ENCODE peak calls at places on chromosomes 7 and 10, in nine cellular contexts. One of them, this sample, is unnamed.

GRCh38 chr7:68063171-68063570 is 1066.5 kb downstream of the TYW1 start:
- DNase-seq in GM06990: no peak
- DNase-seq in stimulated activated CD8-positive, alpha-beta memory T cell treated with anti-CD3 and anti-CD28 coated beads, Interleukin-15, amount 100 ng/mL, for 1 hour: no peak
- DNase-seq in brain microvascular endothelial cell: no peak
- DNase-seq in KBM-7: peak
- DNase-seq in T-cell: no peak
- DNase-seq in nephron progenitor cell: peak
- DNase-seq in stimulated activated CD4-positive, alpha-beta T cell treated with anti-CD3 and anti-CD28 coated beads, Interleukin-1b, Interleukin-23, amount 100 ng/mL, for 4 hours: no peak
- DNase-seq in cardiac muscle cell: peak
- DNase-seq in this sample: no peak

GRCh38 chr10:58758311-58758710 is 245.6 kb downstream of the BICC1 start:
- DNase-seq in stimulated activated CD4-positive, alpha-beta T cell treated with anti-CD3 and anti-CD28 coated beads, Interleukin-1b, Interleukin-23, amount 100 ng/mL, for 4 hours: no peak
- DNase-seq in stimulated activated CD8-positive, alpha-beta memory T cell treated with anti-CD3 and anti-CD28 coated beads, Interleukin-15, amount 100 ng/mL, for 1 hour: no peak
- DNase-seq in nephron progenitor cell: no peak
- DNase-seq in T-cell: no peak
- DNase-seq in cardiac muscle cell: no peak
- DNase-seq in KBM-7: no peak
- DNase-seq in GM06990: no peak
- DNase-seq in brain microvascular endothelial cell: no peak
- DNase-seq in this sample: no peak

GRCh38 chr10:131725736-131726459 is 174.9 kb upstream of the PPP2R2D start:
- DNase-seq in GM06990: no peak
- DNase-seq in nephron progenitor cell: no peak
- DNase-seq in stimulated activated CD4-positive, alpha-beta T cell treated with anti-CD3 and anti-CD28 coated beads, Interleukin-1b, Interleukin-23, amount 100 ng/mL, for 4 hours: no peak
- DNase-seq in brain microvascular endothelial cell: no peak
- DNase-seq in cardiac muscle cell: no peak
- DNase-seq in T-cell: no peak
- DNase-seq in stimulated activated CD8-positive, alpha-beta memory T cell treated with anti-CD3 and anti-CD28 coated beads, Interleukin-15, amount 100 ng/mL, for 1 hour: no peak
- DNase-seq in KBM-7: no peak
- DNase-seq in this sample: no peak

GRCh38 chr10:101075775-101076174 is 14.0 kb downstream of the KAZALD1 start:
- DNase-seq in cardiac muscle cell: no peak
- DNase-seq in GM06990: no peak
- DNase-seq in KBM-7: no peak
- DNase-seq in nephron progenitor cell: no peak
- DNase-seq in stimulated activated CD8-positive, alpha-beta memory T cell treated with anti-CD3 and anti-CD28 coated beads, Interleukin-15, amount 100 ng/mL, for 1 hour: no peak
- DNase-seq in brain microvascular endothelial cell: no peak
- DNase-seq in T-cell: no peak
- DNase-seq in stimulated activated CD4-positive, alpha-beta T cell treated with anti-CD3 and anti-CD28 coated beads, Interleukin-1b, Interleukin-23, amount 100 ng/mL, for 4 hours: no peak
- DNase-seq in this sample: no peak

GRCh38 chr7:151429555-151430331 is 10.2 kb downstream of the CRYGN start:
- DNase-seq in stimulated activated CD4-positive, alpha-beta T cell treated with anti-CD3 and anti-CD28 coated beads, Interleukin-1b, Interleukin-23, amount 100 ng/mL, for 4 hours: no peak
- DNase-seq in stimulated activated CD8-positive, alpha-beta memory T cell treated with anti-CD3 and anti-CD28 coated beads, Interleukin-15, amount 100 ng/mL, for 1 hour: peak
- DNase-seq in brain microvascular endothelial cell: no peak
- DNase-seq in GM06990: no peak
- DNase-seq in nephron progenitor cell: no peak
- DNase-seq in cardiac muscle cell: no peak
- DNase-seq in KBM-7: peak
- DNase-seq in T-cell: peak
- DNase-seq in this sample: peak

GRCh38 chr7:78062214-78062613 is 263.6 kb downstream of the PHTF2 start:
- DNase-seq in cardiac muscle cell: no peak
- DNase-seq in brain microvascular endothelial cell: no peak
- DNase-seq in stimulated activated CD8-positive, alpha-beta memory T cell treated with anti-CD3 and anti-CD28 coated beads, Interleukin-15, amount 100 ng/mL, for 1 hour: no peak
- DNase-seq in stimulated activated CD4-positive, alpha-beta T cell treated with anti-CD3 and anti-CD28 coated beads, Interleukin-1b, Interleukin-23, amount 100 ng/mL, for 4 hours: no peak
- DNase-seq in GM06990: no peak
- DNase-seq in T-cell: no peak
- DNase-seq in KBM-7: no peak
- DNase-seq in nephron progenitor cell: no peak
- DNase-seq in this sample: no peak

GRCh38 chr10:13100349-13101294 is 659 bp downstream of the OPTN start:
- DNase-seq in stimulated activated CD4-positive, alpha-beta T cell treated with anti-CD3 and anti-CD28 coated beads, Interleukin-1b, Interleukin-23, amount 100 ng/mL, for 4 hours: no peak
- DNase-seq in GM06990: peak
- DNase-seq in KBM-7: no peak
- DNase-seq in stimulated activated CD8-positive, alpha-beta memory T cell treated with anti-CD3 and anti-CD28 coated beads, Interleukin-15, amount 100 ng/mL, for 1 hour: no peak
- DNase-seq in brain microvascular endothelial cell: peak
- DNase-seq in nephron progenitor cell: no peak
- DNase-seq in T-cell: peak
- DNase-seq in cardiac muscle cell: no peak
- DNase-seq in this sample: peak

GRCh38 chr7:107152011-107152410 is 16.8 kb upstream of the HBP1 start:
- DNase-seq in KBM-7: no peak
- DNase-seq in cardiac muscle cell: no peak
- DNase-seq in stimulated activated CD4-positive, alpha-beta T cell treated with anti-CD3 and anti-CD28 coated beads, Interleukin-1b, Interleukin-23, amount 100 ng/mL, for 4 hours: no peak
- DNase-seq in GM06990: no peak
- DNase-seq in brain microvascular endothelial cell: peak
- DNase-seq in stimulated activated CD8-positive, alpha-beta memory T cell treated with anti-CD3 and anti-CD28 coated beads, Interleukin-15, amount 100 ng/mL, for 1 hour: no peak
- DNase-seq in T-cell: no peak
- DNase-seq in nephron progenitor cell: no peak
- DNase-seq in this sample: no peak

GRCh38 chr7:80472491-80473200 is 39.2 kb downstream of the GNAT3 start:
- DNase-seq in GM06990: no peak
- DNase-seq in nephron progenitor cell: no peak
- DNase-seq in cardiac muscle cell: no peak
- DNase-seq in brain microvascular endothelial cell: no peak
- DNase-seq in KBM-7: no peak
- DNase-seq in T-cell: no peak
- DNase-seq in stimulated activated CD8-positive, alpha-beta memory T cell treated with anti-CD3 and anti-CD28 coated beads, Interleukin-15, amount 100 ng/mL, for 1 hour: no peak
- DNase-seq in stimulated activated CD4-positive, alpha-beta T cell treated with anti-CD3 and anti-CD28 coated beads, Interleukin-1b, Interleukin-23, amount 100 ng/mL, for 4 hours: no peak
- DNase-seq in this sample: no peak

GRCh38 chr7:84195295-84196006 is 862 bp upstream of the SEMA3A start:
- DNase-seq in KBM-7: peak
- DNase-seq in brain microvascular endothelial cell: no peak
- DNase-seq in stimulated activated CD8-positive, alpha-beta memory T cell treated with anti-CD3 and anti-CD28 coated beads, Interleukin-15, amount 100 ng/mL, for 1 hour: no peak
- DNase-seq in nephron progenitor cell: peak
- DNase-seq in cardiac muscle cell: no peak
- DNase-seq in stimulated activated CD4-positive, alpha-beta T cell treated with anti-CD3 and anti-CD28 coated beads, Interleukin-1b, Interleukin-23, amount 100 ng/mL, for 4 hours: no peak
- DNase-seq in T-cell: no peak
- DNase-seq in GM06990: no peak
- DNase-seq in this sample: no peak

GRCh38 chr10:56844939-56845529 is 484.0 kb upstream of the ZWINT start:
- DNase-seq in stimulated activated CD8-positive, alpha-beta memory T cell treated with anti-CD3 and anti-CD28 coated beads, Interleukin-15, amount 100 ng/mL, for 1 hour: no peak
- DNase-seq in KBM-7: no peak
- DNase-seq in T-cell: no peak
- DNase-seq in brain microvascular endothelial cell: no peak
- DNase-seq in cardiac muscle cell: no peak
- DNase-seq in nephron progenitor cell: no peak
- DNase-seq in stimulated activated CD4-positive, alpha-beta T cell treated with anti-CD3 and anti-CD28 coated beads, Interleukin-1b, Interleukin-23, amount 100 ng/mL, for 4 hours: no peak
- DNase-seq in GM06990: no peak
- DNase-seq in this sample: no peak

GRCh38 chr10:84360634-84361365 is 32.4 kb downstream of the CCSER2 start:
- DNase-seq in cardiac muscle cell: peak
- DNase-seq in brain microvascular endothelial cell: peak
- DNase-seq in stimulated activated CD4-positive, alpha-beta T cell treated with anti-CD3 and anti-CD28 coated beads, Interleukin-1b, Interleukin-23, amount 100 ng/mL, for 4 hours: no peak
- DNase-seq in GM06990: no peak
- DNase-seq in nephron progenitor cell: no peak
- DNase-seq in KBM-7: no peak
- DNase-seq in T-cell: no peak
- DNase-seq in stimulated activated CD8-positive, alpha-beta memory T cell treated with anti-CD3 and anti-CD28 coated beads, Interleukin-15, amount 100 ng/mL, for 1 hour: no peak
- DNase-seq in this sample: no peak

GRCh38 chr7:92987543-92987942 is 130.2 kb downstream of the SAMD9 start:
- DNase-seq in T-cell: no peak
- DNase-seq in stimulated activated CD4-positive, alpha-beta T cell treated with anti-CD3 and anti-CD28 coated beads, Interleukin-1b, Interleukin-23, amount 100 ng/mL, for 4 hours: no peak
- DNase-seq in GM06990: no peak
- DNase-seq in cardiac muscle cell: no peak
- DNase-seq in brain microvascular endothelial cell: no peak
- DNase-seq in KBM-7: no peak
- DNase-seq in stimulated activated CD8-positive, alpha-beta memory T cell treated with anti-CD3 and anti-CD28 coated beads, Interleukin-15, amount 100 ng/mL, for 1 hour: no peak
- DNase-seq in nephron progenitor cell: no peak
- DNase-seq in this sample: no peak

GRCh38 chr7:82598958-82599357 is 155.4 kb upstream of the CACNA2D1 start:
- DNase-seq in GM06990: no peak
- DNase-seq in stimulated activated CD4-positive, alpha-beta T cell treated with anti-CD3 and anti-CD28 coated beads, Interleukin-1b, Interleukin-23, amount 100 ng/mL, for 4 hours: no peak
- DNase-seq in cardiac muscle cell: no peak
- DNase-seq in nephron progenitor cell: no peak
- DNase-seq in T-cell: no peak
- DNase-seq in stimulated activated CD8-positive, alpha-beta memory T cell treated with anti-CD3 and anti-CD28 coated beads, Interleukin-15, amount 100 ng/mL, for 1 hour: no peak
- DNase-seq in KBM-7: no peak
- DNase-seq in brain microvascular endothelial cell: peak
- DNase-seq in this sample: no peak

GRCh38 chr7:152902870-152903860 is 143.6 kb downstream of the ACTR3B start:
- DNase-seq in stimulated activated CD4-positive, alpha-beta T cell treated with anti-CD3 and anti-CD28 coated beads, Interleukin-1b, Interleukin-23, amount 100 ng/mL, for 4 hours: no peak
- DNase-seq in GM06990: no peak
- DNase-seq in nephron progenitor cell: no peak
- DNase-seq in T-cell: no peak
- DNase-seq in cardiac muscle cell: no peak
- DNase-seq in KBM-7: no peak
- DNase-seq in stimulated activated CD8-positive, alpha-beta memory T cell treated with anti-CD3 and anti-CD28 coated beads, Interleukin-15, amount 100 ng/mL, for 1 hour: no peak
- DNase-seq in brain microvascular endothelial cell: no peak
- DNase-seq in this sample: no peak

GRCh38 chr7:105198223-105198622 is 184.2 kb downstream of the KMT2E start:
- DNase-seq in KBM-7: no peak
- DNase-seq in cardiac muscle cell: peak
- DNase-seq in stimulated activated CD4-positive, alpha-beta T cell treated with anti-CD3 and anti-CD28 coated beads, Interleukin-1b, Interleukin-23, amount 100 ng/mL, for 4 hours: no peak
- DNase-seq in GM06990: no peak
- DNase-seq in T-cell: no peak
- DNase-seq in brain microvascular endothelial cell: peak
- DNase-seq in stimulated activated CD8-positive, alpha-beta memory T cell treated with anti-CD3 and anti-CD28 coated beads, Interleukin-15, amount 100 ng/mL, for 1 hour: no peak
- DNase-seq in nephron progenitor cell: peak
- DNase-seq in this sample: no peak

GRCh38 chr7:69864283-69864682 is 266.0 kb downstream of the AUTS2 start:
- DNase-seq in nephron progenitor cell: no peak
- DNase-seq in cardiac muscle cell: no peak
- DNase-seq in stimulated activated CD8-positive, alpha-beta memory T cell treated with anti-CD3 and anti-CD28 coated beads, Interleukin-15, amount 100 ng/mL, for 1 hour: no peak
- DNase-seq in GM06990: no peak
- DNase-seq in T-cell: no peak
- DNase-seq in stimulated activated CD4-positive, alpha-beta T cell treated with anti-CD3 and anti-CD28 coated beads, Interleukin-1b, Interleukin-23, amount 100 ng/mL, for 4 hours: no peak
- DNase-seq in KBM-7: no peak
- DNase-seq in brain microvascular endothelial cell: no peak
- DNase-seq in this sample: no peak

GRCh38 chr7:157255201-157255606 is 81.6 kb upstream of the DNAJB6 start:
- DNase-seq in brain microvascular endothelial cell: no peak
- DNase-seq in nephron progenitor cell: no peak
- DNase-seq in stimulated activated CD4-positive, alpha-beta T cell treated with anti-CD3 and anti-CD28 coated beads, Interleukin-1b, Interleukin-23, amount 100 ng/mL, for 4 hours: no peak
- DNase-seq in cardiac muscle cell: no peak
- DNase-seq in stimulated activated CD8-positive, alpha-beta memory T cell treated with anti-CD3 and anti-CD28 coated beads, Interleukin-15, amount 100 ng/mL, for 1 hour: no peak
- DNase-seq in GM06990: no peak
- DNase-seq in T-cell: no peak
- DNase-seq in KBM-7: no peak
- DNase-seq in this sample: no peak

GRCh38 chr10:16597656-16598055 is 76.0 kb upstream of the C1QL3 start:
- DNase-seq in KBM-7: peak
- DNase-seq in brain microvascular endothelial cell: peak
- DNase-seq in stimulated activated CD4-positive, alpha-beta T cell treated with anti-CD3 and anti-CD28 coated beads, Interleukin-1b, Interleukin-23, amount 100 ng/mL, for 4 hours: no peak
- DNase-seq in cardiac muscle cell: no peak
- DNase-seq in GM06990: no peak
- DNase-seq in stimulated activated CD8-positive, alpha-beta memory T cell treated with anti-CD3 and anti-CD28 coated beads, Interleukin-15, amount 100 ng/mL, for 1 hour: no peak
- DNase-seq in T-cell: no peak
- DNase-seq in nephron progenitor cell: no peak
- DNase-seq in this sample: no peak

GRCh38 chr10:124060148-124060720 is 33.2 kb downstream of the CHST15 start:
- DNase-seq in nephron progenitor cell: no peak
- DNase-seq in cardiac muscle cell: no peak
- DNase-seq in brain microvascular endothelial cell: no peak
- DNase-seq in GM06990: no peak
- DNase-seq in stimulated activated CD8-positive, alpha-beta memory T cell treated with anti-CD3 and anti-CD28 coated beads, Interleukin-15, amount 100 ng/mL, for 1 hour: no peak
- DNase-seq in stimulated activated CD4-positive, alpha-beta T cell treated with anti-CD3 and anti-CD28 coated beads, Interleukin-1b, Interleukin-23, amount 100 ng/mL, for 4 hours: no peak
- DNase-seq in KBM-7: no peak
- DNase-seq in T-cell: no peak
- DNase-seq in this sample: no peak

GRCh38 chr10:49598986-49599385 is 11.1 kb upstream of the SLC18A3 start:
- DNase-seq in T-cell: no peak
- DNase-seq in cardiac muscle cell: no peak
- DNase-seq in nephron progenitor cell: no peak
- DNase-seq in KBM-7: no peak
- DNase-seq in stimulated activated CD4-positive, alpha-beta T cell treated with anti-CD3 and anti-CD28 coated beads, Interleukin-1b, Interleukin-23, amount 100 ng/mL, for 4 hours: no peak
- DNase-seq in brain microvascular endothelial cell: peak
- DNase-seq in stimulated activated CD8-positive, alpha-beta memory T cell treated with anti-CD3 and anti-CD28 coated beads, Interleukin-15, amount 100 ng/mL, for 1 hour: no peak
- DNase-seq in GM06990: no peak
- DNase-seq in this sample: no peak

GRCh38 chr10:35216303-35216905 is 89.8 kb downstream of the CREM start:
- DNase-seq in nephron progenitor cell: no peak
- DNase-seq in cardiac muscle cell: no peak
- DNase-seq in T-cell: no peak
- DNase-seq in KBM-7: no peak
- DNase-seq in GM06990: no peak
- DNase-seq in stimulated activated CD8-positive, alpha-beta memory T cell treated with anti-CD3 and anti-CD28 coated beads, Interleukin-15, amount 100 ng/mL, for 1 hour: no peak
- DNase-seq in brain microvascular endothelial cell: no peak
- DNase-seq in stimulated activated CD4-positive, alpha-beta T cell treated with anti-CD3 and anti-CD28 coated beads, Interleukin-1b, Interleukin-23, amount 100 ng/mL, for 4 hours: no peak
- DNase-seq in this sample: no peak

GRCh38 chr7:2266911-2267310 is 24.9 kb downstream of the NUDT1 start:
- DNase-seq in T-cell: no peak
- DNase-seq in GM06990: no peak
- DNase-seq in KBM-7: no peak
- DNase-seq in nephron progenitor cell: no peak
- DNase-seq in stimulated activated CD8-positive, alpha-beta memory T cell treated with anti-CD3 and anti-CD28 coated beads, Interleukin-15, amount 100 ng/mL, for 1 hour: no peak
- DNase-seq in stimulated activated CD4-positive, alpha-beta T cell treated with anti-CD3 and anti-CD28 coated beads, Interleukin-1b, Interleukin-23, amount 100 ng/mL, for 4 hours: no peak
- DNase-seq in brain microvascular endothelial cell: no peak
- DNase-seq in cardiac muscle cell: no peak
- DNase-seq in this sample: no peak

GRCh38 chr10:118950190-118950658 is 79.3 kb upstream of the NANOS1 start:
- DNase-seq in cardiac muscle cell: no peak
- DNase-seq in nephron progenitor cell: no peak
- DNase-seq in T-cell: no peak
- DNase-seq in KBM-7: no peak
- DNase-seq in stimulated activated CD8-positive, alpha-beta memory T cell treated with anti-CD3 and anti-CD28 coated beads, Interleukin-15, amount 100 ng/mL, for 1 hour: no peak
- DNase-seq in brain microvascular endothelial cell: no peak
- DNase-seq in stimulated activated CD4-positive, alpha-beta T cell treated with anti-CD3 and anti-CD28 coated beads, Interleukin-1b, Interleukin-23, amount 100 ng/mL, for 4 hours: no peak
- DNase-seq in GM06990: no peak
- DNase-seq in this sample: no peak

GRCh38 chr7:29459591-29459990 is 104.0 kb upstream of the PRR15 start:
- DNase-seq in GM06990: no peak
- DNase-seq in stimulated activated CD8-positive, alpha-beta memory T cell treated with anti-CD3 and anti-CD28 coated beads, Interleukin-15, amount 100 ng/mL, for 1 hour: no peak
- DNase-seq in T-cell: no peak
- DNase-seq in KBM-7: no peak
- DNase-seq in stimulated activated CD4-positive, alpha-beta T cell treated with anti-CD3 and anti-CD28 coated beads, Interleukin-1b, Interleukin-23, amount 100 ng/mL, for 4 hours: no peak
- DNase-seq in brain microvascular endothelial cell: no peak
- DNase-seq in cardiac muscle cell: no peak
- DNase-seq in nephron progenitor cell: no peak
- DNase-seq in this sample: no peak

GRCh38 chr7:44080118-44080517 is 2.2 kb downstream of the POLM start:
- DNase-seq in T-cell: no peak
- DNase-seq in nephron progenitor cell: no peak
- DNase-seq in cardiac muscle cell: no peak
- DNase-seq in KBM-7: no peak
- DNase-seq in stimulated activated CD4-positive, alpha-beta T cell treated with anti-CD3 and anti-CD28 coated beads, Interleukin-1b, Interleukin-23, amount 100 ng/mL, for 4 hours: no peak
- DNase-seq in brain microvascular endothelial cell: no peak
- DNase-seq in stimulated activated CD8-positive, alpha-beta memory T cell treated with anti-CD3 and anti-CD28 coated beads, Interleukin-15, amount 100 ng/mL, for 1 hour: no peak
- DNase-seq in GM06990: no peak
- DNase-seq in this sample: no peak

GRCh38 chr10:35398355-35398754 is 62.0 kb downstream of the CCNY start:
- DNase-seq in cardiac muscle cell: no peak
- DNase-seq in KBM-7: no peak
- DNase-seq in stimulated activated CD4-positive, alpha-beta T cell treated with anti-CD3 and anti-CD28 coated beads, Interleukin-1b, Interleukin-23, amount 100 ng/mL, for 4 hours: no peak
- DNase-seq in brain microvascular endothelial cell: no peak
- DNase-seq in stimulated activated CD8-positive, alpha-beta memory T cell treated with anti-CD3 and anti-CD28 coated beads, Interleukin-15, amount 100 ng/mL, for 1 hour: no peak
- DNase-seq in GM06990: no peak
- DNase-seq in T-cell: no peak
- DNase-seq in nephron progenitor cell: no peak
- DNase-seq in this sample: no peak

GRCh38 chr7:39741942-39742623 is 118.7 kb downstream of the RALA start:
- DNase-seq in GM06990: no peak
- DNase-seq in nephron progenitor cell: peak
- DNase-seq in cardiac muscle cell: peak
- DNase-seq in stimulated activated CD4-positive, alpha-beta T cell treated with anti-CD3 and anti-CD28 coated beads, Interleukin-1b, Interleukin-23, amount 100 ng/mL, for 4 hours: peak
- DNase-seq in brain microvascular endothelial cell: peak
- DNase-seq in KBM-7: peak
- DNase-seq in stimulated activated CD8-positive, alpha-beta memory T cell treated with anti-CD3 and anti-CD28 coated beads, Interleukin-15, amount 100 ng/mL, for 1 hour: no peak
- DNase-seq in T-cell: peak
- DNase-seq in this sample: no peak

GRCh38 chr7:30694774-30695721 is 12.8 kb upstream of the CRHR2 start:
- DNase-seq in cardiac muscle cell: no peak
- DNase-seq in stimulated activated CD4-positive, alpha-beta T cell treated with anti-CD3 and anti-CD28 coated beads, Interleukin-1b, Interleukin-23, amount 100 ng/mL, for 4 hours: no peak
- DNase-seq in T-cell: no peak
- DNase-seq in brain microvascular endothelial cell: no peak
- DNase-seq in KBM-7: no peak
- DNase-seq in nephron progenitor cell: no peak
- DNase-seq in stimulated activated CD8-positive, alpha-beta memory T cell treated with anti-CD3 and anti-CD28 coated beads, Interleukin-15, amount 100 ng/mL, for 1 hour: no peak
- DNase-seq in GM06990: no peak
- DNase-seq in this sample: no peak

GRCh38 chr10:93827035-93827804 is 66.6 kb upstream of the SLC35G1 start:
- DNase-seq in GM06990: no peak
- DNase-seq in stimulated activated CD8-positive, alpha-beta memory T cell treated with anti-CD3 and anti-CD28 coated beads, Interleukin-15, amount 100 ng/mL, for 1 hour: no peak
- DNase-seq in KBM-7: no peak
- DNase-seq in brain microvascular endothelial cell: no peak
- DNase-seq in stimulated activated CD4-positive, alpha-beta T cell treated with anti-CD3 and anti-CD28 coated beads, Interleukin-1b, Interleukin-23, amount 100 ng/mL, for 4 hours: no peak
- DNase-seq in T-cell: no peak
- DNase-seq in cardiac muscle cell: no peak
- DNase-seq in nephron progenitor cell: no peak
- DNase-seq in this sample: peak

GRCh38 chr10:72295330-72295910 is 21.7 kb downstream of the DDIT4 start:
- DNase-seq in T-cell: no peak
- DNase-seq in stimulated activated CD8-positive, alpha-beta memory T cell treated with anti-CD3 and anti-CD28 coated beads, Interleukin-15, amount 100 ng/mL, for 1 hour: no peak
- DNase-seq in stimulated activated CD4-positive, alpha-beta T cell treated with anti-CD3 and anti-CD28 coated beads, Interleukin-1b, Interleukin-23, amount 100 ng/mL, for 4 hours: no peak
- DNase-seq in nephron progenitor cell: no peak
- DNase-seq in cardiac muscle cell: no peak
- DNase-seq in GM06990: no peak
- DNase-seq in brain microvascular endothelial cell: no peak
- DNase-seq in KBM-7: no peak
- DNase-seq in this sample: no peak